ENCODE peak calls at places on chromosomes 4 and X, in nine cellular contexts. One of them, this sample, is unnamed.

GRCh38 chrX:154698630-154699248 is 45.4 kb upstream of the CTAG2 start:
- DNase-seq in gastrocnemius medialis: no peak
- DNase-seq in fibroblast of lung: no peak
- DNase-seq in stomach: no peak
- DNase-seq in right lobe of liver: no peak
- DNase-seq in body of pancreas: no peak
- DNase-seq in heart right ventricle: peak; percentile 13
- DNase-seq in OCI-LY7: no peak
- DNase-seq in esophagus muscularis mucosa: no peak
- DNase-seq in this sample: no peak

GRCh38 chr4:181674315-181674714 is 568.9 kb upstream of the TENM3 start:
- DNase-seq in gastrocnemius medialis: no peak
- DNase-seq in fibroblast of lung: peak; percentile 43
- DNase-seq in stomach: no peak
- DNase-seq in right lobe of liver: no peak
- DNase-seq in body of pancreas: no peak
- DNase-seq in heart right ventricle: no peak
- DNase-seq in OCI-LY7: no peak
- DNase-seq in esophagus muscularis mucosa: no peak
- DNase-seq in this sample: no peak

GRCh38 chr4:154132406-154132805 is 343.5 kb upstream of the SFRP2 start:
- DNase-seq in gastrocnemius medialis: no peak
- DNase-seq in fibroblast of lung: no peak
- DNase-seq in stomach: no peak
- DNase-seq in right lobe of liver: no peak
- DNase-seq in body of pancreas: no peak
- DNase-seq in heart right ventricle: no peak
- DNase-seq in OCI-LY7: no peak
- DNase-seq in esophagus muscularis mucosa: no peak
- DNase-seq in this sample: no peak

GRCh38 chrX:71910526-71911022 is at the start of gene NHSL2:
- DNase-seq in gastrocnemius medialis: no peak
- DNase-seq in fibroblast of lung: no peak
- DNase-seq in stomach: no peak
- DNase-seq in right lobe of liver: peak; percentile 23
- DNase-seq in body of pancreas: peak; percentile 10
- DNase-seq in heart right ventricle: peak; percentile 24
- DNase-seq in OCI-LY7: no peak
- DNase-seq in esophagus muscularis mucosa: no peak
- DNase-seq in this sample: no peak

GRCh38 chrX:84219551-84219950 is 31.6 kb upstream of the RPS6KA6 start:
- DNase-seq in gastrocnemius medialis: no peak
- DNase-seq in fibroblast of lung: no peak
- DNase-seq in stomach: no peak
- DNase-seq in right lobe of liver: no peak
- DNase-seq in body of pancreas: no peak
- DNase-seq in heart right ventricle: no peak
- DNase-seq in OCI-LY7: no peak
- DNase-seq in esophagus muscularis mucosa: no peak
- DNase-seq in this sample: no peak

GRCh38 chr4:6221851-6222760 is 21.8 kb upstream of the JAKMIP1 start:
- DNase-seq in gastrocnemius medialis: no peak
- DNase-seq in fibroblast of lung: no peak
- DNase-seq in stomach: peak; percentile 50
- DNase-seq in right lobe of liver: no peak
- DNase-seq in body of pancreas: peak; percentile 73
- DNase-seq in heart right ventricle: peak; percentile 32
- DNase-seq in OCI-LY7: no peak
- DNase-seq in esophagus muscularis mucosa: no peak
- DNase-seq in this sample: no peak

GRCh38 chr4:89914609-89915008 is 20.0 kb downstream of the MMRN1 start:
- DNase-seq in gastrocnemius medialis: no peak
- DNase-seq in fibroblast of lung: no peak
- DNase-seq in stomach: no peak
- DNase-seq in right lobe of liver: no peak
- DNase-seq in body of pancreas: no peak
- DNase-seq in heart right ventricle: no peak
- DNase-seq in OCI-LY7: no peak
- DNase-seq in esophagus muscularis mucosa: no peak
- DNase-seq in this sample: no peak

GRCh38 chrX:39819921-39820849 is 277.6 kb downstream of the BCOR start:
- DNase-seq in gastrocnemius medialis: no peak
- DNase-seq in fibroblast of lung: no peak
- DNase-seq in stomach: peak; percentile 29
- DNase-seq in right lobe of liver: no peak
- DNase-seq in body of pancreas: no peak
- DNase-seq in heart right ventricle: no peak
- DNase-seq in OCI-LY7: no peak
- DNase-seq in esophagus muscularis mucosa: no peak
- DNase-seq in this sample: no peak

GRCh38 chr4:76881375-76881774 is 16.6 kb downstream of the SOWAHB start:
- DNase-seq in gastrocnemius medialis: no peak
- DNase-seq in fibroblast of lung: no peak
- DNase-seq in stomach: no peak
- DNase-seq in right lobe of liver: no peak
- DNase-seq in body of pancreas: no peak
- DNase-seq in heart right ventricle: no peak
- DNase-seq in OCI-LY7: no peak
- DNase-seq in esophagus muscularis mucosa: no peak
- DNase-seq in this sample: peak; percentile 57

GRCh38 chrX:40009462-40009851 is 88.3 kb downstream of the BCOR start:
- DNase-seq in gastrocnemius medialis: no peak
- DNase-seq in fibroblast of lung: no peak
- DNase-seq in stomach: no peak
- DNase-seq in right lobe of liver: peak; percentile 24
- DNase-seq in body of pancreas: no peak
- DNase-seq in heart right ventricle: no peak
- DNase-seq in OCI-LY7: no peak
- DNase-seq in esophagus muscularis mucosa: no peak
- DNase-seq in this sample: no peak

GRCh38 chrX:47218920-47219815 is 687 bp downstream of the CDK16 start:
- DNase-seq in gastrocnemius medialis: peak; percentile 59
- DNase-seq in fibroblast of lung: peak; percentile 12
- DNase-seq in stomach: no peak
- DNase-seq in right lobe of liver: peak; percentile 62
- DNase-seq in body of pancreas: peak; percentile 30
- DNase-seq in heart right ventricle: peak; percentile 42
- DNase-seq in OCI-LY7: peak; percentile 57
- DNase-seq in esophagus muscularis mucosa: no peak
- DNase-seq in this sample: peak; percentile 62

GRCh38 chr4:42048394-42048793 is 58.1 kb downstream of the SLC30A9 start:
- DNase-seq in gastrocnemius medialis: no peak
- DNase-seq in fibroblast of lung: peak; percentile 89
- DNase-seq in stomach: no peak
- DNase-seq in right lobe of liver: no peak
- DNase-seq in body of pancreas: no peak
- DNase-seq in heart right ventricle: no peak
- DNase-seq in OCI-LY7: no peak
- DNase-seq in esophagus muscularis mucosa: no peak
- DNase-seq in this sample: no peak

GRCh38 chr4:42050850-42051249 is 60.5 kb downstream of the SLC30A9 start:
- DNase-seq in gastrocnemius medialis: no peak
- DNase-seq in fibroblast of lung: peak; percentile 5
- DNase-seq in stomach: no peak
- DNase-seq in right lobe of liver: no peak
- DNase-seq in body of pancreas: no peak
- DNase-seq in heart right ventricle: no peak
- DNase-seq in OCI-LY7: no peak
- DNase-seq in esophagus muscularis mucosa: no peak
- DNase-seq in this sample: no peak
- TF ChIP-seq CTCF in gastrocnemius medialis: no peak
- TF ChIP-seq CTCF in fibroblast of lung: no peak
- TF ChIP-seq CTCF in stomach: no peak
- TF ChIP-seq CTCF in right lobe of liver: no peak
- TF ChIP-seq CTCF in body of pancreas: no peak
- TF ChIP-seq CTCF in heart right ventricle: no peak
- TF ChIP-seq CTCF in OCI-LY7: no peak
- TF ChIP-seq CTCF in esophagus muscularis mucosa: no peak
- TF ChIP-seq CTCF in this sample: no peak

GRCh38 chr4:152369203-152369902 is 166.5 kb downstream of the FBXW7 start:
- DNase-seq in gastrocnemius medialis: no peak
- DNase-seq in fibroblast of lung: no peak
- DNase-seq in stomach: no peak
- DNase-seq in right lobe of liver: no peak
- DNase-seq in body of pancreas: no peak
- DNase-seq in heart right ventricle: no peak
- DNase-seq in OCI-LY7: no peak
- DNase-seq in esophagus muscularis mucosa: no peak
- DNase-seq in this sample: no peak
- H3K4me1 ChIP-seq in gastrocnemius medialis: peaks cover 62% of the 10 kb centered on the region
- H3K4me1 ChIP-seq in fibroblast of lung: no peaks in the 10 kb centered on the region
- H3K4me1 ChIP-seq in stomach: no peaks in the 10 kb centered on the region
- H3K4me1 ChIP-seq in right lobe of liver: no peaks in the 10 kb centered on the region
- H3K4me1 ChIP-seq in body of pancreas: no peaks in the 10 kb centered on the region
- H3K4me1 ChIP-seq in heart right ventricle: peaks cover 4% of the 10 kb centered on the region
- H3K4me1 ChIP-seq in OCI-LY7: no peaks in the 10 kb centered on the region
- H3K4me1 ChIP-seq in esophagus muscularis mucosa: peaks cover 6% of the 10 kb centered on the region
- H3K4me1 ChIP-seq in this sample: no peaks in the 10 kb centered on the region

DNA sequence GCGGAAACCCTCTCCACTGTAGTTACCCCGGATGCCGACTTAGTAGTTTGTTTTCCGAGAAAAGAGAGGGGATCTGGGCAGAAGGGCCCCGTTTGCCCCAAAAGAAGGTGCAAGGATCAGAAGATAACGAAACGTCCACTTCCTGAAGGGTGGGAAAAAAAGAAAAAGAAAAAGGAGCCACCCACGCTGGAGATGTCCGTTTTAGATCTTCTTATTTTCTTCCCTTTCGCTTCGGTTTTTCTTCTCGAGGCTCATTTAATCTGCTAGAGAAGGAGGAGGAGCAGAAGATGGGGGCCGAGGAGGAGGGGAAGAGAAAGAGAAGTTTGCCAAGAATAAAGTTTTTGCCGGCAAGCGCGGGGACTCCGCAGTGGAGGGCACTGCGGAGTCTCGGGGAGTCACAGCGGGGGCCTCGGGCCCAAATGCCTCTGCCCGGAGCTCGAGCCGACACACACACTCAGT is 490 bp downstream of the LEF1 start:
- DNase-seq in gastrocnemius medialis: no peak
- DNase-seq in fibroblast of lung: peak; percentile 49
- DNase-seq in stomach: no peak
- DNase-seq in right lobe of liver: no peak
- DNase-seq in body of pancreas: no peak
- DNase-seq in heart right ventricle: no peak
- DNase-seq in OCI-LY7: no peak
- DNase-seq in esophagus muscularis mucosa: no peak
- DNase-seq in this sample: no peak
- TF ChIP-seq CTCF in gastrocnemius medialis: no peak
- TF ChIP-seq CTCF in fibroblast of lung: no peak
- TF ChIP-seq CTCF in stomach: no peak
- TF ChIP-seq CTCF in right lobe of liver: no peak
- TF ChIP-seq CTCF in body of pancreas: no peak
- TF ChIP-seq CTCF in heart right ventricle: no peak
- TF ChIP-seq CTCF in OCI-LY7: no peak
- TF ChIP-seq CTCF in esophagus muscularis mucosa: no peak
- TF ChIP-seq CTCF in this sample: no peak

GRCh38 chrX:10576777-10577444 is 43.5 kb downstream of the MID1 start:
- DNase-seq in gastrocnemius medialis: no peak
- DNase-seq in fibroblast of lung: no peak
- DNase-seq in stomach: no peak
- DNase-seq in right lobe of liver: peak; percentile 35
- DNase-seq in body of pancreas: no peak
- DNase-seq in heart right ventricle: peak; percentile 65
- DNase-seq in OCI-LY7: no peak
- DNase-seq in esophagus muscularis mucosa: no peak
- DNase-seq in this sample: no peak
- H3K4me1 ChIP-seq in gastrocnemius medialis: no peaks in the 10 kb centered on the region
- H3K4me1 ChIP-seq in fibroblast of lung: peaks cover 2% of the 10 kb centered on the region
- H3K4me1 ChIP-seq in stomach: no peaks in the 10 kb centered on the region
- H3K4me1 ChIP-seq in right lobe of liver: no peaks in the 10 kb centered on the region
- H3K4me1 ChIP-seq in body of pancreas: no peaks in the 10 kb centered on the region
- H3K4me1 ChIP-seq in heart right ventricle: peaks cover 5% of the 10 kb centered on the region
- H3K4me1 ChIP-seq in OCI-LY7: no peaks in the 10 kb centered on the region
- H3K4me1 ChIP-seq in esophagus muscularis mucosa: peaks cover 30% of the 10 kb centered on the region
- H3K4me1 ChIP-seq in this sample: no peaks in the 10 kb centered on the region

This sample was measured in Peyer's patch.